ENCODE peak calls at places on chromosomes 16 and 17, in six cellular contexts. V is hepatocyte, B is PC-9, S is HCT116, F is GM23248, P is GM23338. L is an unnamed sample.

GRCh38 chr17:71440513-71440912 is 680.3 kb upstream of the SOX9 start:
- DNase-seq in V (peak; percentile 5), B (no peak), F (no peak), S (no peak), P (no peak), L (no peak)

GRCh38 chr16:78684040-78684611 is 584.7 kb downstream of the WWOX start:
- DNase-seq in V (peak; percentile 72), B (peak; percentile 69), F (peak; percentile 95), S (no peak), P (no peak), L (no peak)

GRCh38 chr17:17350491-17351355 is 47.5 kb downstream of the NT5M start:
- DNase-seq in F (peak; percentile 79), V (peak; percentile 49), P (peak; percentile 79), S (no peak), B (no peak), L (no peak)

GRCh38 chr17:57633236-57633635 is 111.9 kb downstream of the CCDC182 start:
- DNase-seq in F (no peak), S (no peak), P (no peak), B (no peak), V (no peak), L (no peak)

GRCh38 chr17:74119960-74120359 is 83.5 kb upstream of the RPL38 start:
- DNase-seq in B (no peak), P (no peak), F (no peak), S (no peak), V (no peak), L (no peak)

GRCh38 chr17:50356418-50356817 is 10.5 kb downstream of the XYLT2 start:
- DNase-seq in B (no peak), F (no peak), S (no peak), V (no peak), P (no peak), L (no peak)

GRCh38 chr16:27238591-27238990 is 30.0 kb downstream of the NSMCE1 start:
- DNase-seq in P (no peak), S (no peak), F (no peak), V (no peak), B (no peak), L (no peak)

GRCh38 chr16:85656351-85657266 is 32.1 kb downstream of the GINS2 start:
- DNase-seq in V (peak; percentile 45), S (no peak), F (no peak), B (no peak), P (no peak), L (no peak)

GRCh38 chr16:59865071-59865671 is 1131.1 kb upstream of the GOT2 start:
- DNase-seq in S (no peak), F (no peak), P (no peak), V (no peak), B (no peak), L (no peak)

GRCh38 chr16:1817276-1817589 is 9.4 kb downstream of the HAGH start:
- DNase-seq in F (no peak), B (no peak), V (no peak), S (no peak), P (no peak), L (no peak)

GRCh38 chr16:1818873-1819525 is 7.6 kb downstream of the HAGH start:
- DNase-seq in V (no peak), P (no peak), S (no peak), B (no peak), F (no peak), L (no peak)

GRCh38 chr16:1817716-1818115 is 8.9 kb downstream of the HAGH start:
- DNase-seq in F (no peak), P (no peak), V (no peak), B (no peak), S (no peak), L (no peak)

GRCh38 chr16:1819611-1820010 is 7.0 kb downstream of the HAGH start:
- DNase-seq in B (no peak), S (no peak), P (no peak), F (no peak), V (no peak), L (no peak)

DNA sequence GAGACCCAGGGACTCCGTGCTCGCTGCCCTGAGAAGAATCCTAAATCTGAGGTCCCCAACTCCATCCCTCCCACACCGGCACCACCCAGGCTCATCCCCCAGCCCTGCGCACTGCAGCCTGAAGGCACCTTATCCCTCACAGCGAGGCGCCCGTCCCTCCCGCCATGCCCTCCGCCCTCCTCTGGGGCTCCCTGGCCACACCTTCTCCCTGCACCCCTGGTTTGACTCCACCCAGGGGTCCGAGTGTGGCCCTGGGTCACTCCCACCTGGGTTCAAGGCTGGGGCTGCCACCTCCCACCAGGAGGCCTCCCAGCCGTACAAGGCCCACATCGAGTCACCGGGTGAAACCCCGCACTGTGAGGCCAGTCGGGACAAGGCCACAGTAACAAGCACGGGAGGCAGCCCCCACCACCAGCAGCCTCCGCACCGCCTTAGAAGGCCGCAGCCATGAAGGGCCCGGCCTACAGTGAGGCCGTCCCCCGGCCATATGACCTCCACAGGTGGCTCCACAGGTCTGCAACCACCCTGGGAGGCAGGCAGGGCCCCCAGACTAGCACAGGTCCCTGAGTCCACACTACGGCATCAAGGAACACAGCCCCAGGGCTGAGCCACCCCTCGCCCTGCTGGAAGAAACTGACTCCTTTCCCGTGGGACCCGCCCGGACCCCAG is 8.3 kb downstream of the HAGH start:
- DNase-seq in F (no peak), B (no peak), P (no peak), S (no peak), V (no peak), L (no peak)
- H3K36me3 ChIP-seq in F (no peaks in the 10 kb centered on the region), B (peaks cover 6% of the 10 kb centered on the region), P (no peaks in the 10 kb centered on the region), S (peaks cover 5% of the 10 kb centered on the region), V (no peaks in the 10 kb centered on the region), L (no peaks in the 10 kb centered on the region)

GRCh38 chr16:11259288-11259621 is 3.3 kb upstream of the SOCS1 start:
- DNase-seq in V (no peak), B (no peak), F (peak; percentile 34), P (no peak), S (no peak), L (no peak)
- H2AFZ ChIP-seq in V (no peak overlapping the region), B (no peak overlapping the region), F (no peak overlapping the region), P (no peak overlapping the region), S (no peak overlapping the region), L (no peak overlapping the region)

GRCh38 chr16:14015948-14016347 is 55.2 kb upstream of the MRTFB start:
- DNase-seq in B (peak; percentile 84), S (no peak), P (no peak), V (no peak), F (peak; percentile 92), L (no peak)
- H3K9me2 ChIP-seq in B (no peaks in the 10 kb centered on the region), S (no peaks in the 10 kb centered on the region), P (no peaks in the 10 kb centered on the region), V (no peaks in the 10 kb centered on the region), F (no peaks in the 10 kb centered on the region), L (no peaks in the 10 kb centered on the region)

GRCh38 chr17:18978050-18978449 is 26.1 kb downstream of the SLC5A10 start:
- DNase-seq in V (no peak), P (no peak), F (no peak), S (no peak), B (no peak), L (no peak)

GRCh38 chr17:18975597-18975996 is 23.6 kb downstream of the SLC5A10 start:
- DNase-seq in V (no peak), S (no peak), F (no peak), P (no peak), B (no peak), L (no peak)

GRCh38 chr17:18977646-18978045 is 25.7 kb downstream of the SLC5A10 start:
- DNase-seq in B (no peak), P (no peak), V (no peak), S (no peak), F (no peak), L (no peak)

GRCh38 chr17:18976201-18976600 is 24.2 kb downstream of the SLC5A10 start:
- DNase-seq in P (no peak), B (no peak), S (no peak), V (no peak), F (no peak), L (no peak)

DNA sequence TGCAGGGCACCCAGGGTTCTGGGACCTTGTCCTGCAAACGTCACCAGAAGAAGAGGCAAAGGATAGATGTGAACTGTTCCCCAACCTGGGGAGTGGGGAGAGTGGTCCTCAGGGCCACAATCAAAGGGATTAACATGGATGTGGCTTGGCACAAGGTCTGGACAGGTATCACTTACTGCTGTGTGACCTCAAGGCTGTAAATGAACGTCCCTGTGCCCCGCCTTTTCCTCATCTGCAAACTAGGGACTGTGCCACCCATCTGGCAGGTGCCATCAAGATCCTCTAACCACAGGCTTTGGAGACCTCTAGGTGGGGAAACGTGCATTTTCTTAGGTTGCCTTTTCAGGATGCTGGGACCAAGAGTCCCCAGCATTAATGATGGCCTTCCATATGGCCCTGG is 25.1 kb downstream of the SLC5A10 start:
- DNase-seq in S (no peak), F (no peak), P (no peak), V (no peak), B (no peak), L (no peak)
- H3K36me3 ChIP-seq in S (peaks cover 30% of the 10 kb centered on the region), F (no peaks in the 10 kb centered on the region), P (peaks cover 10% of the 10 kb centered on the region), V (no peaks in the 10 kb centered on the region), B (peaks cover 11% of the 10 kb centered on the region), L (no peaks in the 10 kb centered on the region)

GRCh38 chr17:44774271-44775135 is 15.7 kb downstream of the ADAM11 start:
- DNase-seq in F (peak; percentile 92), S (peak; percentile 57), B (peak; percentile 71), P (peak; percentile 96), V (peak; percentile 93), L (peak; percentile 89)

GRCh38 chr17:44775838-44776621 is 17.2 kb downstream of the ADAM11 start:
- DNase-seq in F (no peak), P (no peak), V (peak; percentile 99), S (no peak), B (no peak), L (no peak)

GRCh38 chr17:44776628-44777393 is 18.0 kb downstream of the ADAM11 start:
- DNase-seq in V (no peak), S (no peak), P (no peak), B (no peak), F (no peak), L (no peak)

GRCh38 chr17:44773140-44773539 is 14.4 kb downstream of the ADAM11 start:
- DNase-seq in B (no peak), S (no peak), V (no peak), F (no peak), P (no peak), L (no peak)

GRCh38 chr17:44775136-44775837 is 16.5 kb downstream of the ADAM11 start:
- DNase-seq in B (peak; percentile 95), P (peak; percentile 99), F (peak; percentile 99), S (peak; percentile 97), V (no peak), L (peak; percentile 99)
- H2AFZ ChIP-seq in B (peak overlapping the region; percentile 85), P (peak overlapping the region; percentile 96), F (peak overlapping the region; percentile 81), S (no peak overlapping the region), V (peak overlapping the region; percentile 42), L (peak overlapping the region; percentile 80)